ENCODE peak calls at places on chromosome 2, in six cellular contexts. One of them, this sample, is unnamed.

GRCh38 chr2:144237845-144238637 is 281.9 kb downstream of the ZEB2 start:
- DNase-seq in Peyer's patch: no peak
- DNase-seq in NCI-H446 treated with DMSO at 0.1 percent for 48 hours: peak
- DNase-seq in NCI-H69: peak
- DNase-seq in activated T-helper 1 cell treated with Interleukin-2 at 50 U/mL for 16 hours: no peak
- DNase-seq in GM19239: no peak
- DNase-seq in this sample: no peak

GRCh38 chr2:157170299-157170698 is 87.2 kb upstream of the GALNT5 start:
- DNase-seq in NCI-H69: no peak
- DNase-seq in NCI-H446 treated with DMSO at 0.1 percent for 48 hours: no peak
- DNase-seq in activated T-helper 1 cell treated with Interleukin-2 at 50 U/mL for 16 hours: no peak
- DNase-seq in GM19239: no peak
- DNase-seq in Peyer's patch: no peak
- DNase-seq in this sample: no peak

GRCh38 chr2:126886201-126886905 is 12.3 kb upstream of the TEX51 start:
- DNase-seq in GM19239: peak
- DNase-seq in NCI-H69: no peak
- DNase-seq in activated T-helper 1 cell treated with Interleukin-2 at 50 U/mL for 16 hours: no peak
- DNase-seq in Peyer's patch: peak
- DNase-seq in NCI-H446 treated with DMSO at 0.1 percent for 48 hours: no peak
- DNase-seq in this sample: no peak

GRCh38 chr2:152508446-152508845 is 173.5 kb downstream of the FMNL2 start:
- DNase-seq in NCI-H446 treated with DMSO at 0.1 percent for 48 hours: no peak
- DNase-seq in activated T-helper 1 cell treated with Interleukin-2 at 50 U/mL for 16 hours: no peak
- DNase-seq in Peyer's patch: no peak
- DNase-seq in NCI-H69: peak
- DNase-seq in GM19239: no peak
- DNase-seq in this sample: no peak

GRCh38 chr2:218981390-218982311 is 3.3 kb downstream of the FEV start:
- DNase-seq in Peyer's patch: no peak
- DNase-seq in NCI-H69: no peak
- DNase-seq in NCI-H446 treated with DMSO at 0.1 percent for 48 hours: no peak
- DNase-seq in activated T-helper 1 cell treated with Interleukin-2 at 50 U/mL for 16 hours: no peak
- DNase-seq in GM19239: no peak
- DNase-seq in this sample: no peak

GRCh38 chr2:124248366-124248765 is 223.3 kb downstream of the CNTNAP5 start:
- DNase-seq in activated T-helper 1 cell treated with Interleukin-2 at 50 U/mL for 16 hours: no peak
- DNase-seq in Peyer's patch: no peak
- DNase-seq in GM19239: no peak
- DNase-seq in NCI-H446 treated with DMSO at 0.1 percent for 48 hours: no peak
- DNase-seq in NCI-H69: no peak
- DNase-seq in this sample: no peak

GRCh38 chr2:201949036-201950012 is 84.3 kb upstream of the FZD7 start:
- DNase-seq in NCI-H69: peak
- DNase-seq in GM19239: no peak
- DNase-seq in Peyer's patch: no peak
- DNase-seq in NCI-H446 treated with DMSO at 0.1 percent for 48 hours: no peak
- DNase-seq in activated T-helper 1 cell treated with Interleukin-2 at 50 U/mL for 16 hours: no peak
- DNase-seq in this sample: no peak

GRCh38 chr2:30269771-30270145 is 38.4 kb downstream of the LBH start:
- DNase-seq in GM19239: no peak
- DNase-seq in activated T-helper 1 cell treated with Interleukin-2 at 50 U/mL for 16 hours: no peak
- DNase-seq in NCI-H69: no peak
- DNase-seq in Peyer's patch: no peak
- DNase-seq in NCI-H446 treated with DMSO at 0.1 percent for 48 hours: no peak
- DNase-seq in this sample: no peak

GRCh38 chr2:42317486-42317885 is 43.5 kb downstream of the COX7A2L start:
- DNase-seq in NCI-H69: no peak
- DNase-seq in activated T-helper 1 cell treated with Interleukin-2 at 50 U/mL for 16 hours: no peak
- DNase-seq in NCI-H446 treated with DMSO at 0.1 percent for 48 hours: no peak
- DNase-seq in Peyer's patch: no peak
- DNase-seq in GM19239: no peak
- DNase-seq in this sample: no peak

GRCh38 chr2:159249955-159250723 is 36.4 kb downstream of the WDSUB1 start:
- DNase-seq in NCI-H446 treated with DMSO at 0.1 percent for 48 hours: no peak
- DNase-seq in Peyer's patch: no peak
- DNase-seq in NCI-H69: peak
- DNase-seq in GM19239: no peak
- DNase-seq in activated T-helper 1 cell treated with Interleukin-2 at 50 U/mL for 16 hours: no peak
- DNase-seq in this sample: no peak

GRCh38 chr2:94997981-94998920 is 27.3 kb upstream of the MAL start:
- DNase-seq in NCI-H69: no peak
- DNase-seq in GM19239: no peak
- DNase-seq in Peyer's patch: no peak
- DNase-seq in NCI-H446 treated with DMSO at 0.1 percent for 48 hours: no peak
- DNase-seq in activated T-helper 1 cell treated with Interleukin-2 at 50 U/mL for 16 hours: no peak
- DNase-seq in this sample: no peak

GRCh38 chr2:15092691-15093090 is 460.2 kb downstream of the LRATD1 start:
- DNase-seq in NCI-H69: no peak
- DNase-seq in NCI-H446 treated with DMSO at 0.1 percent for 48 hours: no peak
- DNase-seq in Peyer's patch: no peak
- DNase-seq in GM19239: no peak
- DNase-seq in activated T-helper 1 cell treated with Interleukin-2 at 50 U/mL for 16 hours: no peak
- DNase-seq in this sample: no peak

GRCh38 chr2:96869281-96869823 is 528 bp downstream of the SEMA4C start:
- DNase-seq in NCI-H69: peak
- DNase-seq in Peyer's patch: no peak
- DNase-seq in activated T-helper 1 cell treated with Interleukin-2 at 50 U/mL for 16 hours: no peak
- DNase-seq in GM19239: no peak
- DNase-seq in NCI-H446 treated with DMSO at 0.1 percent for 48 hours: no peak
- DNase-seq in this sample: no peak

GRCh38 chr2:185738679-185739472 is at the start of gene FSIP2:
- DNase-seq in Peyer's patch: no peak
- DNase-seq in activated T-helper 1 cell treated with Interleukin-2 at 50 U/mL for 16 hours: no peak
- DNase-seq in GM19239: peak
- DNase-seq in NCI-H69: no peak
- DNase-seq in NCI-H446 treated with DMSO at 0.1 percent for 48 hours: no peak
- DNase-seq in this sample: peak

GRCh38 chr2:71602115-71602495 is 148.7 kb downstream of the DYSF start:
- DNase-seq in NCI-H446 treated with DMSO at 0.1 percent for 48 hours: no peak
- DNase-seq in activated T-helper 1 cell treated with Interleukin-2 at 50 U/mL for 16 hours: no peak
- DNase-seq in Peyer's patch: no peak
- DNase-seq in GM19239: no peak
- DNase-seq in NCI-H69: no peak
- DNase-seq in this sample: no peak

GRCh38 chr2:30422437-30422805 is 24.6 kb upstream of the LCLAT1 start:
- DNase-seq in NCI-H446 treated with DMSO at 0.1 percent for 48 hours: no peak
- DNase-seq in activated T-helper 1 cell treated with Interleukin-2 at 50 U/mL for 16 hours: peak
- DNase-seq in GM19239: no peak
- DNase-seq in Peyer's patch: peak
- DNase-seq in NCI-H69: peak
- DNase-seq in this sample: peak

This sample was measured in GM12864.